ENCODE peak calls at places on chromosomes 4 and X, in five cellular contexts. U is hepatocyte, K is neural progenitor cell, L is MM.1S, M is SK-N-SH. X is an unnamed sample. For H3K4me1, the result is how much of the 10 kb centered on the place peaks cover.

GRCh38 chr4:42588909-42589308 is 68.0 kb downstream of the ATP8A1 start:
- DNase-seq in K (no peak), M (peak), U (no peak), L (no peak), X (no peak)

GRCh38 chr4:151865327-151865726 is 104.5 kb upstream of the GATB start:
- DNase-seq in L (no peak), M (peak), K (no peak), U (no peak), X (no peak)

GRCh38 chr4:138248058-138248457 is 5.9 kb upstream of the SLC7A11 start:
- DNase-seq in M (no peak), U (no peak), K (no peak), L (no peak), X (no peak)

GRCh38 chr4:47531241-47531953 is 46.3 kb downstream of the ATP10D start:
- DNase-seq in U (peak), K (peak), M (no peak), L (peak), X (no peak)

GRCh38 chr4:149203256-149204001 is 612.2 kb downstream of the IQCM start:
- DNase-seq in U (no peak), L (no peak), K (no peak), M (no peak), X (no peak)

GRCh38 chr4:84032372-84032771 is 466.7 kb downstream of the NKX6-1 start:
- DNase-seq in K (no peak), L (peak), M (no peak), U (no peak), X (no peak)

GRCh38 chrX:13983734-13984133 is 46.0 kb downstream of the GEMIN8 start:
- DNase-seq in U (no peak), M (no peak), L (no peak), K (no peak), X (peak)

GRCh38 chrX:107154787-107155620 is 36.4 kb upstream of the RBM41 start:
- DNase-seq in K (no peak), M (no peak), L (no peak), U (peak), X (no peak)

GRCh38 chr4:14234330-14234729 is 606.8 kb upstream of the BOD1L1 start:
- DNase-seq in M (no peak), K (no peak), U (no peak), L (no peak), X (no peak)

GRCh38 chr4:149531861-149532260 is 283.8 kb downstream of the IQCM start:
- DNase-seq in M (no peak), U (peak), K (no peak), L (no peak), X (no peak)

GRCh38 chr4:33780952-33781655 is 2463.2 kb downstream of the ARAP2 start:
- DNase-seq in L (no peak), M (no peak), U (no peak), K (no peak), X (no peak)

GRCh38 chr4:8587469-8588195 is 4.9 kb upstream of the CPZ start:
- DNase-seq in M (peak), L (no peak), K (no peak), U (no peak), X (no peak)

GRCh38 chr4:22062676-22063075 is 114.1 kb upstream of the KCNIP4 start:
- DNase-seq in K (no peak), M (no peak), L (no peak), U (no peak), X (no peak)

GRCh38 chrX:10636337-10636736 is 16.0 kb upstream of the MID1 start:
- DNase-seq in L (no peak), U (peak), M (peak), K (peak), X (no peak)

GRCh38 chr4:180809439-180809838 is 1433.8 kb upstream of the TENM3 start:
- DNase-seq in K (no peak), U (no peak), L (no peak), M (no peak), X (no peak)

GRCh38 chr4:26458104-26458503 is 32.2 kb downstream of the CCKAR start:
- DNase-seq in L (no peak), M (no peak), U (no peak), K (no peak), X (peak)

GRCh38 chr4:47525154-47525819 is 40.2 kb downstream of the ATP10D start:
- DNase-seq in L (no peak), M (no peak), K (no peak), U (peak), X (no peak)

GRCh38 chr4:102343964-102344519 is 1.2 kb downstream of the SLC39A8 start:
- DNase-seq in L (peak), U (peak), M (no peak), K (peak), X (peak)

GRCh38 chr4:6961496-6962210 is 52.0 kb downstream of the TBC1D14 start:
- DNase-seq in L (no peak), U (no peak), K (peak), M (no peak), X (no peak)

GRCh38 chr4:169079942-169080827 is 70.1 kb upstream of the CBR4 start:
- DNase-seq in U (peak), K (no peak), L (no peak), M (peak), X (no peak)

GRCh38 chr4:7638984-7639789 is 204.5 kb upstream of the PSAPL1 start:
- DNase-seq in L (no peak), K (no peak), M (no peak), U (peak), X (no peak)

GRCh38 chrX:51395807-51396728 is 63.4 kb downstream of the NUDT10 start:
- DNase-seq in U (no peak), M (peak), K (no peak), L (peak), X (peak)
- H2AFZ ChIP-seq in U (no peak), M (no peak), K (no peak), L (peak), X (peak)

DNA sequence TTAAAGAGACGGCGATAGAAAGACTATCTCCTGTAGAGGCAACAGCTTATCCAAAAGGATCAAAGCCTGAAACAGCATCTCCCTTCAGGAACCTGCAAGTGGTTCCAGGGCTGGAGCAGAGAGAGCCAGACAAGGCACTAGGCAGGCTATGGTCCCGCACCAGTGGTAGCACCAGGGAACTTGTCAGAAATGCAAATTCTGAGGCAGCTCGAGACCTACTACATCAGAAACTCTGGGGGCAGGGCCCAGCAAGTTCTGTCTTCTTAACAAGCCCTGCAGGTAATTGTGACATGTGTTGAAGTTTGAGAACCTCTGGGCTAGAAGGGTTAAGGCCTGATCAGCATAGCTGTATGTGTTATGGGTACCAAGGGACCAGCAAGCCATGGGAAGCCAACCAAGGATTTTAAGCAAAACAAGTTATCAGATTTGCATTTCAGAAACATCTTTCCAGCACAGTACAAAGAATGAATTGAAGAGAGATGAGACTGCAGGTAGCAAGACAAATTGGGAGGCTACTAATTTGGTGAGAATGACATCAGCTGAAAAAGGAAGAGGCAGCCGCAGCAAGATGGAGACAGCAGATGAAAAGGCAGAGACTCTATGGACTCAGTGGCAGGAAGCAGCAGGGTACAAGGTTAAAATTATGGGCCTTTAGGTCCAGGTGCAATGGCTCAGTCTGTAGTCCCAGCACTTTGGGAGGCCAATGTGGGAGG is 139.7 kb downstream of the TSPAN5 start:
- DNase-seq in U (no peak), L (no peak), M (no peak), K (no peak), X (peak)
- TF ChIP-seq EZH2phosphoT487 in U (no peak), L (no peak), M (no peak), K (no peak), X (no peak)

DNA sequence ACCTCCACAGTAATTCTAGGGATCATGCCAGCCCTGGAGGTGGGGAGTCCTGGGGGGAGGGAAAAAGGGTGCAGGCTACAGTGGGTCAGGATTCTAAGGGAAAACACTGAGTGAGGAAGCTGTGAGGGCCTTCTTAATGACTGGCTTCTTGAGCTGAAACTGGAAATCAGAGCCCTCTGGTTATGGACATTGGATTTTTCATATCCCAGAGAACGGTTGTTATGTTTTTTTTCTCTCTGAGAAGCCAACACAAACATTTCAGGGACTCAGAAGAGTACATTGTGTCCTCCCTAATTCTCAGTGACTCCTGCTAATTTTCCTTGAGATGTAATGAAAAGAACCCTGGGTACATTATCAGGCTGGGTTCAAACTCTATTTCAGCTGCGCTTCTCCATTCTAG is 162.4 kb upstream of the PRDX4 start:
- DNase-seq in U (no peak), M (no peak), L (no peak), K (no peak), X (no peak)
- H3K4me1 ChIP-seq in U (under half), M (under half), L (under half), K (under half), X (under half)

GRCh38 chr4:90084967-90085295 is 42.3 kb upstream of the CCSER1 start:
- DNase-seq in L (no peak), U (no peak), M (no peak), K (no peak), X (no peak)

GRCh38 chr4:90084277-90084966 is 42.8 kb upstream of the CCSER1 start:
- DNase-seq in M (no peak), U (no peak), K (no peak), L (no peak), X (no peak)

GRCh38 chr4:90078440-90078839 is 48.8 kb upstream of the CCSER1 start:
- DNase-seq in K (no peak), U (no peak), L (no peak), M (no peak), X (no peak)

GRCh38 chr4:90080116-90080515 is 47.1 kb upstream of the CCSER1 start:
- DNase-seq in M (peak), K (no peak), U (no peak), L (peak), X (no peak)

GRCh38 chr4:90081432-90082195 is 45.6 kb upstream of the CCSER1 start:
- DNase-seq in K (no peak), M (no peak), L (no peak), U (no peak), X (no peak)
- H2AFZ ChIP-seq in K (no peak), M (no peak), L (no peak), U (no peak), X (no peak)

X was measured in OCI-LY7.